ENCODE peak calls at places on chromosomes 13 and 19, in six cellular contexts. J is left ventricle myocardium inferior, Q is neural progenitor cell, E is H9, K is mesendoderm, G is adrenal gland. H is an unnamed sample.

GRCh38 chr13:40682449-40683240 is 16.2 kb upstream of the FOXO1 start:
- DNase-seq in K (peak; percentile 32), G (no peak), E (no peak), Q (peak; percentile 73), J (no peak), H (no peak)

GRCh38 chr13:110648155-110648819 is 32.9 kb downstream of the NAXD start:
- DNase-seq in J (no peak), G (no peak), Q (no peak), E (no peak), K (no peak), H (no peak)

GRCh38 chr13:110233181-110233641 is 73.7 kb downstream of the COL4A1 start:
- DNase-seq in K (no peak), J (peak; percentile 62), E (no peak), G (no peak), Q (no peak), H (no peak)

GRCh38 chr13:32883501-32883900 is 132.7 kb upstream of the KL start:
- DNase-seq in G (no peak), J (no peak), E (no peak), K (no peak), Q (no peak), H (no peak)

GRCh38 chr19:3459322-3459881 is 20.9 kb downstream of the SMIM24 start:
- DNase-seq in G (peak; percentile 90), J (peak; percentile 91), K (peak; percentile 95), E (peak; percentile 78), Q (no peak), H (no peak)

GRCh38 chr13:96223231-96223630 is 133.3 kb downstream of the HS6ST3 start:
- DNase-seq in Q (no peak), G (no peak), E (no peak), J (peak; percentile 14), K (no peak), H (no peak)

GRCh38 chr19:47093841-47094240 is 19.7 kb downstream of the ZC3H4 start:
- DNase-seq in J (no peak), Q (no peak), K (no peak), G (no peak), E (no peak), H (no peak)

GRCh38 chr13:94143624-94144350 is 335.7 kb downstream of the DCT start:
- DNase-seq in K (no peak), G (no peak), E (peak; percentile 46), Q (no peak), J (no peak), H (no peak)

GRCh38 chr19:55091126-55091910 is 15.6 kb downstream of the EPS8L1 start:
- DNase-seq in Q (no peak), E (no peak), K (no peak), J (no peak), G (no peak), H (no peak)

GRCh38 chr13:39401756-39402155 is 201.2 kb downstream of the LHFPL6 start:
- DNase-seq in E (no peak), G (no peak), Q (no peak), K (no peak), J (no peak), H (no peak)

GRCh38 chr19:39542198-39542597 is 2.2 kb upstream of the EID2 start:
- DNase-seq in E (no peak), K (peak; percentile 39), J (no peak), G (no peak), Q (peak; percentile 60), H (no peak)

GRCh38 chr19:58409010-58409790 is 751 bp downstream of the ZNF584 start:
- DNase-seq in E (peak; percentile 48), Q (peak; percentile 37), K (no peak), G (peak; percentile 42), J (no peak), H (no peak)

GRCh38 chr13:37168922-37169321 is 63.5 kb upstream of the CSNK1A1L start:
- DNase-seq in Q (no peak), G (no peak), J (no peak), E (no peak), K (no peak), H (no peak)

GRCh38 chr19:33616346-33616745 is 5.4 kb upstream of the CHST8 start:
- DNase-seq in Q (no peak), J (no peak), K (no peak), E (no peak), G (no peak), H (no peak)

GRCh38 chr19:32287811-32288227 is 57.6 kb upstream of the ZNF507 start:
- DNase-seq in G (peak; percentile 75), Q (peak; percentile 85), J (peak; percentile 72), K (peak; percentile 89), E (peak; percentile 84), H (no peak)

GRCh38 chr19:51479531-51480331 is 1.4 kb downstream of the CEACAM18 start:
- DNase-seq in K (no peak), Q (no peak), G (peak; percentile 9), J (no peak), E (no peak), H (no peak)

GRCh38 chr19:38266981-38267597 is 2.7 kb downstream of the SPINT2 start:
- DNase-seq in K (peak; percentile 62), G (no peak), Q (no peak), E (no peak), J (no peak), H (peak; percentile 39)

GRCh38 chr19:19355606-19356139 is 35.0 kb downstream of the MAU2 start:
- DNase-seq in G (no peak), K (no peak), E (no peak), Q (no peak), J (no peak), H (no peak)

GRCh38 chr19:9940778-9941177 is 4.5 kb upstream of the OLFM2 start:
- DNase-seq in E (no peak), J (no peak), K (no peak), Q (no peak), G (no peak), H (no peak)

GRCh38 chr13:95564948-95565347 is 12.4 kb downstream of the CLDN10 start:
- DNase-seq in G (no peak), K (no peak), E (no peak), Q (no peak), J (no peak), H (peak; percentile 26)

GRCh38 chr13:99176309-99177276 is 24.1 kb upstream of the UBAC2 start:
- DNase-seq in E (peak; percentile 87), J (peak; percentile 65), Q (peak; percentile 80), G (peak; percentile 86), K (peak; percentile 82), H (no peak)

GRCh38 chr13:112693831-112694497 is 4.1 kb downstream of the ATP11A start:
- DNase-seq in J (no peak), K (no peak), E (peak; percentile 31), G (peak; percentile 59), Q (peak; percentile 35), H (peak; percentile 48)

GRCh38 chr19:39843919-39844793 is 2.0 kb downstream of the FBL start:
- DNase-seq in G (peak; percentile 37), Q (peak; percentile 60), J (no peak), K (peak; percentile 45), E (no peak), H (no peak)

DNA sequence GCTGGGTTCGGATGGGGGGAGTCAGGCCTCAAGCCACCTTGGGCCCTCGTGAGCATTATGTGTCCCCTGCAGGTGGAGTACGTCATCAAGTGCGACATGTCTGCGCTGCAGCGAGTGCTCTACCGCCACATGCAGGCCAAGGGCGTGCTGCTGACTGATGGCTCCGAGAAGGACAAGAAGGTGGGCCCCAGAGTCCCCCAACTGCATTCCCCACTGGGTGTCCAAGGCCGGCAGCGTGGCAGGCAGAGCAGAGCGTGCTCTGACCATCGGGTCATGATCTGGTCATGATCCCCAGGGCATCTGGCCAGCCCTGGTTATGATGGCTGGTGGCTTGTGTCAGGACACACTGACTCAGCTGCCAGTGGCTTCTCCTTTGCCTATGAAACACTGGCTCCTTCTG is 63.4 kb downstream of the SMARCA4 start:
- DNase-seq in G (peak; percentile 84), K (no peak), J (no peak), E (no peak), Q (no peak), H (no peak)
- H3K27ac ChIP-seq in G (peak overlapping the region; percentile 73), K (no peak overlapping the region), J (peak overlapping the region; percentile 30), E (no peak overlapping the region), Q (no peak overlapping the region), H (no peak overlapping the region)

DNA sequence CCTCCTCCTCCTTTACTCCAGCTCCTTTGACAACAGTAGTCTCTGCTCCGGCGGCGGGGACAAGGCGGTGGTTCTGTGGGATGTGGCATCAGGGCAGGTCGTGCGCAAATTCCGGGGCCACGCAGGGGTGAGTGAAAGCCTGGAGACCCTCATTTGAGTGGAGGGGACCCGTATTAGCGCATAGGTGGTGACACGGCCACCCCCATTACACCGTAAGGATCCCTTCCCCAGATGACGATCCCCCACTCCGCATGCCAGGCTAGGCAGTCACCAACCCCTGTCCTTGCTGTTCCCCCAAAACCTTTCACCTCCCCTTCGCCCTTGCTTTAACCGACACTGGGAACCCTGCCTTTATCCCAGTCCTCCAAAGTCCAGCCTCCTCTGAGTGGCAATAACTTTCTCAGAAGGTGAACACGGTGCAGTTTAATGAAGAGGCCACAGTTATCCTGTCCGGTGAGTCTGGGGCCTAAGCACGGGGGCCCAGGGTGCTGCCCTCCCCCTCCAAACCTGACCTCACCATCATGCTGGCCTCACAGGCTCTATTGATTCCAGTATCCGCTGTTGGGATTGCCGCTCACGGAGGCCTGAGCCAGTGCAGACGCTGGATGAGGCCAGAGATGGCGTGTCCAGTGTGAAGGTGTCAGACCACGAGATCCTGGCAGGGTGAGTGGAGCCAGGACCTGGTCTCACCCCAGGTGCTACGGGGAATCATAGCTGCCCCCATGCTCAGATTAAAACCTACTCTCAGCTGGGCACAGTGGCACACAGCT is 3.7 kb downstream of the WDR83 start:
- DNase-seq in K (no peak), E (no peak), G (no peak), J (no peak), Q (no peak), H (no peak)
- H3K27ac ChIP-seq in K (no peak overlapping the region), E (no peak overlapping the region), G (peak overlapping the region; percentile 94), J (peak overlapping the region; percentile 98), Q (no peak overlapping the region), H (peak overlapping the region; percentile 89)

GRCh38 chr19:5663904-5664303 is 16.4 kb downstream of the MICOS13 start:
- DNase-seq in Q (no peak), G (no peak), J (no peak), E (no peak), K (no peak), H (no peak)
- H3K27ac ChIP-seq in Q (no peak overlapping the region), G (no peak overlapping the region), J (no peak overlapping the region), E (no peak overlapping the region), K (no peak overlapping the region), H (no peak overlapping the region)

GRCh38 chr13:46665243-46665629 is 112.3 kb downstream of the LRCH1 start:
- DNase-seq in J (no peak), K (no peak), G (no peak), E (no peak), Q (no peak), H (no peak)

GRCh38 chr13:46663644-46664043 is 110.7 kb downstream of the LRCH1 start:
- DNase-seq in G (no peak), E (no peak), K (no peak), J (no peak), Q (no peak), H (no peak)

GRCh38 chr13:46662690-46663089 is 109.7 kb downstream of the LRCH1 start:
- DNase-seq in J (no peak), G (no peak), E (no peak), Q (no peak), K (no peak), H (no peak)

GRCh38 chr13:46664195-46664594 is 111.2 kb downstream of the LRCH1 start:
- DNase-seq in Q (no peak), K (no peak), J (no peak), G (no peak), E (no peak), H (no peak)

DNA sequence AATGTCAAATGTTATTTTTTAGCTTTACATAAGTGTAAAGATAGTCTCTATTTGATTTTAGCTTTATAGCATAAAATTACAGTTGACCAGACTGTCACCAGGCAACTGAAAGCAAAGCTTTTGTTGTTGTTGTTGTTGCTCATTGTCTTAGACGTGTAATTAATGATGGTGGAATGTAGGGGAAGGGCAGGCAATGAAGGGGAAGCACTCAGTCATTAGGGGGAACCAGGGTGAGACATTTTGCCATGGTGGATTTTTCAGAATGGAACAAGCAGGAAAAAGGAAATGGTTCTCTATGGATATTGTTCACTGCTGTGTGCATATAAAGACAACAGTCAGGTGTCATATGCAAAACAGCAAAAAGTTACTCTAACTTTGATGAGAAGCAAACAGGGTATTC is 110.2 kb downstream of the LRCH1 start:
- DNase-seq in E (no peak), J (no peak), K (peak; percentile 68), G (no peak), Q (no peak), H (no peak)
- H3K27ac ChIP-seq in E (peak overlapping the region; percentile 37), J (peak overlapping the region; percentile 50), K (no peak overlapping the region), G (no peak overlapping the region), Q (no peak overlapping the region), H (peak overlapping the region; percentile 24)

H was measured in epithelial cell of prostate.